ENCODE peak calls at places on chromosomes 4 and X, in four cellular contexts. Y, L, T and W are unnamed samples.

GRCh38 chr4:23882976-23883531 is 6.8 kb downstream of the PPARGC1A start:
- DNase-seq in T (no peak), L (no peak), Y (no peak), W (no peak)

GRCh38 chrX:24728530-24728929 is 34.8 kb downstream of the POLA1 start:
- DNase-seq in L (no peak), Y (no peak), T (no peak), W (no peak)

GRCh38 chr4:1978741-1979476 is 29.9 kb downstream of the NELFA start:
- DNase-seq in T (no peak), L (peak), Y (no peak), W (peak)

GRCh38 chrX:19544693-19545305 is 29.5 kb upstream of the MAP3K15 start:
- DNase-seq in T (peak), L (no peak), Y (peak), W (no peak)

GRCh38 chr4:188435381-188435780 is 296.1 kb downstream of the TRIML1 start:
- DNase-seq in L (no peak), Y (no peak), T (no peak), W (no peak)

GRCh38 chrX:35006361-35006760 is 63.8 kb downstream of the FAM47B start:
- DNase-seq in T (no peak), L (no peak), Y (no peak), W (no peak)

GRCh38 chr4:23401572-23401971 is 488.3 kb downstream of the PPARGC1A start:
- DNase-seq in T (no peak), L (no peak), Y (no peak), W (no peak)

GRCh38 chrX:85303544-85303943 is 59.8 kb downstream of the ZNF711 start:
- DNase-seq in T (peak), L (no peak), Y (no peak), W (no peak)

GRCh38 chr4:139794158-139794954 is 128.7 kb downstream of the MGST2 start:
- DNase-seq in L (no peak), T (no peak), Y (peak), W (no peak)

GRCh38 chr4:16827045-16827444 is 71.4 kb downstream of the LDB2 start:
- DNase-seq in Y (no peak), T (no peak), L (no peak), W (no peak)

GRCh38 chr4:139619644-139620043 is 46.0 kb upstream of the MGST2 start:
- DNase-seq in T (peak), L (no peak), Y (no peak), W (no peak)

GRCh38 chr4:11529625-11530201 is 101.0 kb upstream of the HS3ST1 start:
- DNase-seq in L (no peak), T (no peak), Y (no peak), W (no peak)

GRCh38 chr4:123083612-123084011 is 161.2 kb upstream of the NUDT6 start:
- DNase-seq in T (no peak), L (no peak), Y (no peak), W (no peak)

GRCh38 chrX:9682456-9682855 is 83.2 kb downstream of the GPR143 start:
- DNase-seq in T (no peak), Y (no peak), L (no peak), W (no peak)

GRCh38 chr4:7101692-7102515 is 34.0 kb upstream of the GRPEL1 start:
- DNase-seq in L (peak), T (peak), Y (peak), W (peak)

DNA sequence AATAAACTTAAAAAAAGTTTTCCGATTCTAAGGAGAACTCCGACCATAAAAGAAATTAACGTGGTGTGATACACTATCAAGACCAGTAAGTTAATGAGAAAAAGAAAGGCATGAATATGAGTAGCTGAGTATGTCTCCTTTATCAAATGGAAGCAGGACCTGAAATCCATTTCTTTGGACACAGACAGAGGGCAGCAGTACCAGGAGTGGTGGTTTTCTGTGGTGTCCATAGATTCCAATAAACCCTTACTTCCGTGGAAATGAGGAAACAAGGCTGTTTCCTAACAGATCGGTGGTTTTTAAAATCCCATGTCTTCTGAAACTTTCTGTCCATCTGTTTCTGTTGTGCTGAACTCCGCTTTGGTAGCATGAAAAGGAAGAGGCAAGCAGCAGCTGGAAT is 128.5 kb upstream of the TSPAN5 start:
- DNase-seq in Y (no peak), T (no peak), L (no peak), W (no peak)
- TF ChIP-seq CTCF in Y (peak), T (no peak), L (no peak), W (no peak)

GRCh38 chr4:133096972-133097371 is 52.1 kb upstream of the PCDH10 start:
- DNase-seq in T (no peak), Y (no peak), L (no peak), W (no peak)

GRCh38 chr4:133102612-133103409 is 46.3 kb upstream of the PCDH10 start:
- DNase-seq in L (no peak), T (no peak), Y (no peak), W (no peak)
- TF ChIP-seq CTCF in L (no peak), T (no peak), Y (no peak), W (no peak)

GRCh38 chr4:104128850-104129213 is 365.9 kb downstream of the CXXC4 start:
- DNase-seq in Y (no peak), T (no peak), L (no peak), W (no peak)
- TF ChIP-seq CTCF in Y (no peak), T (no peak), L (no peak), W (no peak)

GRCh38 chr4:85318415-85318814 is 156.5 kb upstream of the ARHGAP24 start:
- DNase-seq in T (no peak), Y (no peak), L (no peak), W (no peak)
- TF ChIP-seq CTCF in T (no peak), Y (no peak), L (no peak), W (no peak)

DNA sequence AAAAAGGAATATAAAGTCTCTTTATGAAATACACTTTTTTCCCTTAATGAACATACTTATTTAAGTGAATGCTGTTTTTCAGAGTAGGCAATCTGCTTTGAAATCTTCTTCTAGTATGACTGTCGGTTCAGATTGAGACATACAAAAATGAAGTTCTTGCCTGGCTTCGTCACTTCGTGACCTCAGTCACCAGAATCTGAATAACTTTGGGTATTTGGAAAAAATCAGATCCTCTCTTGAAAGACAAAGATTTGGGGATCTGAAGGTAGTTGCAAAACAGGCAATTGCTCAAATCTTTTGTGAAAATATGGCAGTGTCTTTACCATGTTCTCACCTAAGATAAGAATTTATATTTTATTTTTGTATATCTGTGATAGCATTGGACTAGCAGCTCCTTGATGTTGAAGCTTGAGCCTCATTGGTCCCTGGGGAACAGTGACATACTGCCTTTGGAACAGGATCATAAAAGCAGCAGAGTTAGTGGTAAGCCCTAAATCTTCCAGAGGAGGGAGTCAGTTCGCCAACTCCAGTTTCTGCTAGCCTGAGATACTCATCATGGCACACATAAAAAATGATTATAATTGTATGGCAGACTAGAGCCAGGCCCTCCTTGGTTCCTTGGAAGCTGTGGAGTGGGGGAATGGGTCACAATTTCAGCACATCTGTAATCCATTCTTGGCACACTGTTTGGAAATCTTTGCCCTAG is 4.9 kb downstream of the ARFIP1 start:
- DNase-seq in Y (peak), T (peak), L (no peak), W (no peak)
- TF ChIP-seq CTCF in Y (peak), T (peak), L (no peak), W (no peak)